ENCODE peak calls at places on chromosomes 11 and 22, in nine cellular contexts. A is K562, H is HCT116, V is SK-N-SH, W is GM12891, T is spleen, Y is prostate gland, C is endothelial cell of umbilical vein, K is HL-60. G is an unnamed sample.

GRCh38 chr11:28146123-28146751 is 38.0 kb downstream of the METTL15 start:
- DNase-seq in A (peak; percentile 19), H (peak; percentile 90), V (no peak), W (no peak), T (no peak), Y (no peak), C (peak; percentile 87), K (peak; percentile 14), G (no peak)

GRCh38 chr11:117232022-117232878 is at the start of the genes PCSK7 and RNF214:
- DNase-seq in A (peak; percentile 84), H (no peak), V (peak; percentile 99), W (peak; percentile 96), T (peak; percentile 95), Y (peak; percentile 67), C (peak; percentile 79), K (peak; percentile 63), G (no peak)

GRCh38 chr11:109902764-109903436 is 190.3 kb upstream of the ZC3H12C start:
- DNase-seq in A (peak; percentile 36), H (no peak), V (no peak), W (no peak), T (no peak), Y (no peak), C (no peak), K (no peak), G (no peak)

GRCh38 chr22:35154937-35155387 is 89.0 kb downstream of the ISX start:
- DNase-seq in A (peak; percentile 70), H (peak; percentile 57), V (peak; percentile 63), W (peak; percentile 44), T (peak; percentile 67), Y (peak; percentile 75), C (peak; percentile 56), K (peak; percentile 8), G (no peak)

GRCh38 chr22:23689414-23689813 is 1.4 kb upstream of the RGL4 start:
- DNase-seq in A (no peak), H (no peak), V (no peak), W (no peak), T (no peak), Y (no peak), C (no peak), K (no peak), G (no peak)

GRCh38 chr11:94734563-94735275 is 33.4 kb upstream of the AMOTL1 start:
- DNase-seq in A (peak; percentile 45), H (peak; percentile 54), V (no peak), W (no peak), T (no peak), Y (no peak), C (no peak), K (no peak), G (no peak)

GRCh38 chr11:19232910-19233503 is 7.7 kb downstream of the E2F8 start:
- DNase-seq in A (no peak), H (peak; percentile 71), V (no peak), W (no peak), T (no peak), Y (no peak), C (peak; percentile 90), K (no peak), G (no peak)

GRCh38 chr11:24226606-24227005 is 270.2 kb upstream of the LUZP2 start:
- DNase-seq in A (no peak), H (no peak), V (no peak), W (no peak), T (no peak), Y (no peak), C (no peak), K (no peak), G (no peak)

GRCh38 chr11:13102575-13102840 is 93.4 kb downstream of the RASSF10 start:
- DNase-seq in A (no peak), H (no peak), V (no peak), W (no peak), T (no peak), Y (no peak), C (no peak), K (no peak), G (no peak)

GRCh38 chr11:17853280-17853679 is 118.7 kb downstream of the KCNC1 start:
- DNase-seq in A (no peak), H (no peak), V (no peak), W (no peak), T (no peak), Y (no peak), C (no peak), K (no peak), G (no peak)

GRCh38 chr11:10858505-10859360 is 880 bp upstream of the ZBED5 start:
- DNase-seq in A (peak; percentile 68), H (no peak), V (peak; percentile 64), W (no peak), T (peak; percentile 92), Y (peak; percentile 54), C (peak; percentile 63), K (no peak), G (no peak)

GRCh38 chr11:10857604-10858504 is at the start of gene ZBED5:
- DNase-seq in A (peak; percentile 99), H (peak; percentile 94), V (peak; percentile 92), W (peak; percentile 65), T (peak; percentile 99), Y (peak; percentile 98), C (peak; percentile 99), K (peak; percentile 92), G (peak; percentile 76)

GRCh38 chr11:10855295-10855694 is 2.6 kb downstream of the ZBED5 start:
- DNase-seq in A (no peak), H (no peak), V (no peak), W (no peak), T (no peak), Y (no peak), C (no peak), K (no peak), G (no peak)

GRCh38 chr11:10861047-10861446 is 3.2 kb upstream of the ZBED5 start:
- DNase-seq in A (no peak), H (no peak), V (no peak), W (no peak), T (no peak), Y (no peak), C (no peak), K (no peak), G (no peak)

GRCh38 chr11:10856689-10857603 is 907 bp downstream of the ZBED5 start:
- DNase-seq in A (peak; percentile 73), H (no peak), V (peak; percentile 42), W (no peak), T (no peak), Y (peak; percentile 51), C (peak; percentile 52), K (no peak), G (no peak)
- TF ChIP-seq POLR2AphosphoS5 in A (no peak), H (no peak), V (no peak), W (no peak), T (no peak), Y (peak; percentile 5), C (no peak), K (peak; percentile 47), G (no peak)

DNA sequence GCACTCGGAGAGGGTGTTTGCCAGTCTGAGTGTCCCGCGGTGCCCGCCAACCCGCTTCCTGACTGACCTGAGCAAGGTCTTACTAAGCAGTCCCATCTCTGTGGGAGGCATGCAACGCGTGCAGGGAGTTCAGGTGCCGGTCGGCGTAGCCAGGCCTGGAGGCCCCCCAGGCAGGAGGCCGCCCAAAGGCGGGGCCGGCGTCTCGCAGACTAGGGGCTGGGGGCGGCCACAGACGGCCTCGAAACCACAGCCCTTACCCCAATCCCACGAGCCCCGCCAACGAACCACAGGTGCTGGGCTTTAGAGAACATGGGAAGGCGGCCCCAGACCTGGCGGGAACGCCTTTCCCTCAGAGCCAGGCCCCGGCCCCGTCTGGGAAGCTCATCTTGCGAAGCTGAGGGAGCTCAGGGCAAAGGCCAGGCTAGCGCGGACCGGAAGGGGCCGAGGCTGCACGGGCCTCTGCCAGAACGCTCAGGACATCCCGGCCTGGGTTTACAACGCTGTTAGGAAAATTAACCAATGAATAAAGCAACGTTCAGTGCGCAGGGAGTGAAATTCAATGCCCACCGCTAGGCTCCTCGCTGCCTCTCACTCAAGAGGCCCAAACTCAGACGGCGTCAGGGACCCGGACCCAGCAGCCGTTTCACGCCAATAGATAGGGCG is 2.1 kb upstream of the MTFP1 start:
- DNase-seq in A (no peak), H (no peak), V (no peak), W (no peak), T (peak; percentile 93), Y (peak; percentile 33), C (no peak), K (no peak), G (no peak)
- TF ChIP-seq POLR2AphosphoS5 in A (peak; percentile 62), H (no peak), V (peak; percentile 91), W (peak; percentile 72), T (no peak), Y (no peak), C (no peak), K (peak; percentile 78), G (peak; percentile 92)

GRCh38 chr11:2387266-2387982 is 10.3 kb downstream of the CD81 start:
- DNase-seq in A (no peak), H (no peak), V (peak; percentile 83), W (no peak), T (no peak), Y (no peak), C (no peak), K (no peak), G (no peak)
- TF ChIP-seq POLR2AphosphoS5 in A (no peak), H (no peak), V (no peak), W (no peak), T (no peak), Y (no peak), C (no peak), K (no peak), G (no peak)

GRCh38 chr11:67405196-67405567 is 1.3 kb downstream of the TBC1D10C start:
- DNase-seq in A (no peak), H (no peak), V (no peak), W (no peak), T (peak; percentile 84), Y (no peak), C (no peak), K (no peak), G (no peak)

GRCh38 chr11:67406969-67407699 is 3.3 kb downstream of the TBC1D10C start:
- DNase-seq in A (peak; percentile 32), H (no peak), V (peak; percentile 36), W (no peak), T (peak; percentile 83), Y (no peak), C (no peak), K (no peak), G (no peak)

GRCh38 chr11:67406420-67406968 is 2.6 kb downstream of the TBC1D10C start:
- DNase-seq in A (no peak), H (no peak), V (no peak), W (no peak), T (no peak), Y (no peak), C (no peak), K (no peak), G (no peak)

GRCh38 chr11:67405688-67406339 is 1.9 kb downstream of the TBC1D10C start:
- DNase-seq in A (no peak), H (no peak), V (no peak), W (no peak), T (peak; percentile 79), Y (no peak), C (no peak), K (no peak), G (no peak)

DNA sequence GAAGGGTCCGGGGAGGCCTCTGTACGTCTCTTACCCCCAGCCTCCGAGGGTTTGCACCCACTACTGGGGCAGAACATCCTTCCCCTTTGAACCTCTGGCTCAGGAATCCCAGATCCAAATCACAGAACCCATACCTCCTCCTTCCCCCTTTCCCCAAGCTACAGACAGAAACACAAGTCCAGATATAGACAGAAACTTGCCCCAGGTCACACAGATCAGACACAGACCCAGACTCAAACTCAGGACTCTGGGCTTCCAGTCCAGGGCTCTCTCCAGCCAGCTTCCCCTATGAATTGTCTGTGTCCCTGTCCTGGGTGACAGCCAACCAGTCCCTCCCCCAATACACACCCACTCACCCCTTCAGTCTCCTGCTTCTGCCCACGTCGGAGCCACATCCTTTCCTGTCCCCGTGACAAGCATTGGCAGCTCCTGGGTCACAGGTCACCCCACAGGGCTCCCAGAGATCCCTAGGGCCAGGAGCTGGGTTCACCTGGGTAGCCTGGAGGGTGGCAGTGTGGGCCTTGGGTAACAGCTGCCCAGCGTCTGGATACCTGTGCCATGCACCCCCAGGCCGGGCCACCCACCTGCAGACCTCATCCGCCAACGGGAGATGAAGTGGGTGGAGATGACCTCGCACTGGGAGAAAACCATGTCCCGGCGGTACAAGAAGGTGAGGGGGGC is 772 bp downstream of the TBC1D10C start:
- DNase-seq in A (no peak), H (no peak), V (no peak), W (no peak), T (peak; percentile 89), Y (no peak), C (no peak), K (peak; percentile 64), G (no peak)
- TF ChIP-seq POLR2AphosphoS5 in A (no peak), H (no peak), V (no peak), W (no peak), T (peak; percentile 60), Y (no peak), C (no peak), K (no peak), G (no peak)